ENCODE peak calls at places on chromosomes 16 and 17, in eight cellular contexts. Q is body of pancreas, F is IMR-90, X is pancreas, G is MM.1S, B is aorta, T is neural progenitor cell, S is fibroblast of lung. V is an unnamed sample. For H3K4me1, the result is how much of the 10 kb centered on the place peaks cover.

GRCh38 chr16:10009691-10010090 is 172.5 kb downstream of the GRIN2A start:
- DNase-seq in G (peak), B (no peak), Q (no peak), F (no peak), X (no peak), T (no peak), S (no peak), V (no peak)

GRCh38 chr16:83351846-83352245 is 455.9 kb upstream of the HSBP1 start:
- DNase-seq in B (no peak), X (no peak), Q (no peak), S (peak), G (no peak), T (no peak), F (peak), V (no peak)

GRCh38 chr17:6701719-6702118 is 11.4 kb downstream of the SLC13A5 start:
- DNase-seq in Q (peak), S (no peak), G (no peak), T (peak), F (no peak), X (no peak), B (peak), V (no peak)

GRCh38 chr16:49338867-49339266 is 34.7 kb upstream of the C16orf78 start:
- DNase-seq in S (no peak), B (no peak), G (no peak), X (no peak), Q (no peak), T (no peak), F (no peak), V (no peak)

GRCh38 chr17:65785109-65785508 is 223.7 kb upstream of the AXIN2 start:
- DNase-seq in T (no peak), Q (no peak), B (no peak), X (no peak), S (peak), G (no peak), F (peak), V (no peak)

GRCh38 chr17:50114849-50115357 is 15.1 kb downstream of the SAMD14 start:
- DNase-seq in S (peak), Q (no peak), G (peak), B (no peak), F (peak), X (no peak), T (peak), V (peak)

GRCh38 chr16:47779201-47780016 is 318.3 kb downstream of the PHKB start:
- DNase-seq in F (peak), B (no peak), G (peak), T (no peak), Q (no peak), S (peak), X (no peak), V (peak)

GRCh38 chr16:46787909-46788308 is 39.8 kb upstream of the MYLK3 start:
- DNase-seq in G (no peak), B (no peak), T (no peak), F (no peak), Q (no peak), X (no peak), S (no peak), V (no peak)

GRCh38 chr16:53770641-53771040 is 66.7 kb downstream of the FTO start:
- DNase-seq in G (no peak), X (no peak), S (peak), B (no peak), Q (no peak), T (no peak), F (no peak), V (no peak)

GRCh38 chr16:29900102-29900887 is at the start of gene ASPHD1:
- DNase-seq in B (peak), F (peak), T (peak), X (peak), Q (peak), G (peak), S (peak), V (peak)

GRCh38 chr16:70770291-70770967 is 30.5 kb downstream of the VAC14 start:
- DNase-seq in S (no peak), B (no peak), T (no peak), Q (no peak), X (peak), F (no peak), G (no peak), V (no peak)

GRCh38 chr17:77649717-77650211 is 308.7 kb upstream of the TNRC6C start:
- DNase-seq in S (peak), G (no peak), X (no peak), Q (no peak), T (no peak), F (no peak), B (peak), V (no peak)

GRCh38 chr17:39653662-39654331 is 11.4 kb upstream of the TCAP start:
- DNase-seq in S (no peak), G (peak), T (no peak), F (no peak), B (peak), Q (peak), X (no peak), V (peak)

GRCh38 chr17:38568845-38569510 is 36.8 kb downstream of the SRCIN1 start:
- DNase-seq in B (no peak), X (no peak), T (no peak), F (no peak), G (no peak), S (no peak), Q (no peak), V (peak)

GRCh38 chr16:53232826-53233529 is 178.2 kb downstream of the CHD9 start:
- DNase-seq in T (no peak), F (no peak), X (no peak), S (no peak), B (no peak), G (no peak), Q (no peak), V (no peak)

GRCh38 chr16:22979038-22979437 is 165.1 kb downstream of the HS3ST2 start:
- DNase-seq in F (no peak), B (no peak), X (no peak), Q (no peak), S (no peak), T (no peak), G (no peak), V (no peak)

GRCh38 chr16:8187782-8188372 is 402.4 kb downstream of the TMEM114 start:
- DNase-seq in S (no peak), Q (no peak), F (no peak), T (no peak), B (no peak), G (no peak), X (no peak), V (no peak)

GRCh38 chr17:51427259-51428255 is 167.2 kb downstream of the UTP18 start:
- DNase-seq in T (no peak), S (no peak), Q (no peak), B (no peak), X (no peak), G (no peak), F (no peak), V (peak)

GRCh38 chr17:79750650-79751545 is 20.2 kb downstream of the ENPP7 start:
- DNase-seq in T (no peak), Q (no peak), S (no peak), B (no peak), G (no peak), F (no peak), X (peak), V (no peak)

GRCh38 chr17:80433916-80434666 is 19.1 kb downstream of the ENDOV start:
- DNase-seq in G (no peak), X (no peak), B (no peak), Q (no peak), F (peak), T (no peak), S (no peak), V (no peak)

GRCh38 chr16:49675417-49675816 is 180.5 kb downstream of the ZNF423 start:
- DNase-seq in S (no peak), B (no peak), F (no peak), T (no peak), G (no peak), X (no peak), Q (no peak), V (no peak)

GRCh38 chr17:48636177-48637018 is 10.2 kb upstream of the HOXB9 start:
- DNase-seq in Q (peak), X (peak), S (peak), B (peak), T (peak), F (peak), G (peak), V (peak)

GRCh38 chr16:49464877-49465504 is 91.4 kb downstream of the C16orf78 start:
- DNase-seq in B (no peak), X (no peak), T (peak), Q (no peak), S (no peak), F (no peak), G (peak), V (no peak)

GRCh38 chr16:29705030-29705429 is 26.1 kb downstream of the QPRT start:
- DNase-seq in B (no peak), X (no peak), G (no peak), S (peak), T (no peak), F (no peak), Q (no peak), V (no peak)

GRCh38 chr17:80987941-80988461 is 3.6 kb upstream of the CHMP6 start:
- DNase-seq in T (no peak), S (no peak), B (no peak), F (no peak), Q (peak), G (no peak), X (no peak), V (no peak)

GRCh38 chr17:29758255-29758654 is 135.5 kb upstream of the CORO6 start:
- DNase-seq in G (no peak), B (no peak), T (no peak), Q (no peak), F (no peak), X (no peak), S (no peak), V (no peak)

GRCh38 chr17:67110619-67111018 is 66.3 kb downstream of the CACNG1 start:
- DNase-seq in S (no peak), F (no peak), Q (no peak), X (no peak), T (no peak), B (no peak), G (no peak), V (no peak)

GRCh38 chr17:12789075-12789975 is at the start of gene ARHGAP44:
- DNase-seq in X (peak), Q (peak), F (peak), G (no peak), T (peak), S (peak), B (peak), V (no peak)

GRCh38 chr17:929547-929946 is 50.0 kb downstream of the NXN start:
- DNase-seq in S (no peak), G (no peak), T (no peak), B (no peak), F (no peak), Q (no peak), X (no peak), V (no peak)

GRCh38 chr16:11052080-11052808 is 107.9 kb downstream of the CLEC16A start:
- DNase-seq in B (no peak), S (no peak), T (no peak), F (no peak), X (no peak), Q (no peak), G (no peak), V (peak)

GRCh38 chr17:50659220-50659619 is 24.5 kb downstream of the ABCC3 start:
- DNase-seq in B (peak), G (no peak), F (no peak), T (no peak), S (no peak), X (peak), Q (no peak), V (no peak)

DNA sequence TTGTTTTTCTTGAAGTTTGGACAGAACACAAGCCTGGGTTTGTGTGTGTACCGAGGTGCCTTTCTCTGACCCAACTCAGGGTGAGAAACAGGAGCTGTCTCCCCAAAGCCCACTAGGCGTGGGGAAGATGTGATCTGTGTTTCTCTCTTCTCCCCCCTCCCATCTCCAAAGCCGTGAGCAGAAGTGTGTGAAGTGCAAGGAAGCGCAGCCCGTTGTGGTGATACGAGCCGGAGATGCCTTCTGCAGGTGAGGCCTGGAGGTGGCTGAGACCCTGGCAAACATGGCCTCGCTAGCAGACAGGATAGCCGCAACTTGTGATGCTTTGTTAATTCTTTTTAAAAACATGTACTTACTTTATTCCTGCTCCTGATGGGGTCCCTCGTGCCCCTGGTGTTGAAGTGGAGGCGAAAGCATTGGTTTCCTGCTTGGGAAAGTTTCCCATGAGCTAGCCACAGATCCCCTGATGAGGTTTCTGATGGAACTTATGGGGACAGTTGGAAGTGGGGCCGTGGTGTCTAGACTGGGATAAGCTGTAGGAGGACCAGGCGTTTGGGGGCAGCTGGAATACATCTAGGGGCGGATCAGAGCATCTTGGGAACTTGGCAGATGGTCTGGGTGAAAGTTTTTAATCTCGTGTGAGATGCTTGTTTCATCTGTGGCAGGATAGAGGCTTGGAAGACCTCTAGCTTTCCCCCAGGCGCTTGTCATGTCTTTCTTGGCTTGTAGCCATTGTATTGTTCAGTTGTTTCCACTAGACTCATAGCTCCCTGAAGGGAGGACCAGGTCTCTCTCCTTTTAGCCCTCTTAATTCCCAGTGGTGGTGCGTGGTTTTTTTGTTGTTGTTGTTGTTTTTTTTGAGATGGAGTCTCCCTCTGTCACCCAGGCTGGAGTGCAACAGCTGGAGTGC is 915 bp downstream of the CTU2 start:
- DNase-seq in G (peak), X (no peak), F (no peak), Q (no peak), T (no peak), S (no peak), B (no peak), V (no peak)
- H3K27ac ChIP-seq in G (peak), X (no peak), F (peak), Q (peak), T (no peak), S (peak), B (no peak), V (peak)

GRCh38 chr17:45120558-45120957 is 11.8 kb downstream of the PLCD3 start:
- DNase-seq in F (no peak), G (no peak), Q (no peak), X (no peak), S (no peak), B (no peak), T (no peak), V (peak)
- H3K4me3 ChIP-seq in F (no peak), G (no peak), Q (no peak), X (no peak), S (no peak), B (no peak), T (no peak), V (no peak)

DNA sequence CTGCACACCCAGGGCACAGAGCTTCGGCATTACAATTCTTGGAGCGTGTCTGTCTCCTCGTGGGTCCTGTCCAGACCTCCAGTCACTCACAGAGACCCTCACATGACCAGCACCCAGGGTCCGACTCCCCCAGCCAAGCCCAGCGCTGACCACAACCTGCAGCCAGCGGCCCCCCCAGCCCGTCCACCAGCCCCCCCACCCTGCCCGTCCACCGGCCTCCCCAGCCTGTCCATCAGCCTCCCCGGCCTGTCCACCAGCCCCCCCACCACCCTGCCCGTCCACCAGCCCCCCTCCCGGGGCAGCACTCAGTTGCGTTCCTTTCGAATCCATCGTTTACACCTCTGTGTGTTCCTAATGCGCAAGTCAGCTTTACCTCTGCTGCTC is 5.8 kb downstream of the SECTM1 start:
- DNase-seq in S (no peak), G (no peak), F (no peak), X (no peak), Q (no peak), B (no peak), T (no peak), V (no peak)
- H3K4me1 ChIP-seq in S (under half), G (under half), F (under half), X (under half), Q (under half), B (under half), T (under half), V (under half)

DNA sequence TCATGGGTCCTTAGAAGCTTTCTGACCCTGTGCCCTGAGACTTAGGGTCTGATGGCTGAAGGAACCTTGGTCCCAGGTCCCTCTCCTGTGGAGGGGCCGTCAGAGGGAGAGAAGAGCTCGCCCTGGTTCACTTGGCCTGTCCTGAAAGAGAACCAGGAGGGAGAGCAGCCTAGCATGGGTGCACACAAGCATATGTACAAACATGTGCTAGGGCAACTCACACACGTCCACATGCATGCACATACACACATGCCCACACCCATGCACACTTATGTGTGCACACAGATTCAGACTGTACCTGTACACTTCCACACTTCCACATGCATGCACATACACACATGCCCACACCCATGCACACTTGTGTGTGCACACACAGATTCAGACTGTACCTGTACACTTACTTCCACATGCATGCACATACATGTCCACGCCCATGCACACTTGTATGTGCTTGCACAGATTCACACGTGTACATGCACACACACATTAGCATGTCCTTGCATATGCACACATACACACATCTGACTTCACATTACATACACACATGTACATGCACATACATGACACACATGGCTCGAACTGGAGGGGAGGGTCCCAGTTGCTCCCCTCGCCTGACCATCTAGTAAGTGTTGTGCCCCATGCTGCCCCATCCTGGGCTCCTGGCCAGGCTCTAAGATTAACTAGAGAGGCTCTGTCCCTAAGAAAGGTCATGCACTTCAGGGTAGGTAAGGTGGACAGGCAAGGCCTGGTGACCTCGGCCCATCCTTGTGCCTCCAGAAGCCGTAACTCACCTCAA is 122.0 kb downstream of the METRNL start:
- DNase-seq in Q (no peak), T (no peak), F (no peak), G (no peak), B (peak), S (no peak), X (peak), V (no peak)
- H3K27ac ChIP-seq in Q (no peak), T (no peak), F (no peak), G (peak), B (no peak), S (no peak), X (no peak), V (no peak)

GRCh38 chr17:8314797-8315739 is 5.0 kb downstream of the ARHGEF15 start:
- DNase-seq in Q (peak), X (peak), F (no peak), T (peak), S (no peak), B (no peak), G (no peak), V (no peak)

GRCh38 chr17:8312251-8312650 is 2.2 kb downstream of the ARHGEF15 start:
- DNase-seq in S (no peak), Q (no peak), T (no peak), G (no peak), F (no peak), X (peak), B (no peak), V (no peak)

GRCh38 chr17:8312726-8313600 is 2.9 kb downstream of the ARHGEF15 start:
- DNase-seq in S (no peak), X (peak), F (no peak), B (peak), G (no peak), Q (no peak), T (no peak), V (no peak)

GRCh38 chr17:8311131-8311790 is 1.2 kb downstream of the ARHGEF15 start:
- DNase-seq in B (no peak), X (peak), S (no peak), F (no peak), G (no peak), T (no peak), Q (no peak), V (no peak)

GRCh38 chr17:8310601-8311123 is 621 bp downstream of the ARHGEF15 start:
- DNase-seq in S (no peak), G (no peak), Q (no peak), X (peak), T (no peak), B (no peak), F (no peak), V (no peak)
- H3K4me3 ChIP-seq in S (no peak), G (no peak), Q (no peak), X (no peak), T (no peak), B (no peak), F (no peak), V (no peak)

GRCh38 chr17:17105976-17106375 is 63.7 kb downstream of the MPRIP start:
- DNase-seq in S (no peak), F (no peak), Q (no peak), G (no peak), B (no peak), X (peak), T (no peak), V (no peak)
- H3K4me1 ChIP-seq in S (under half), F (under half), Q (under half), G (under half), B (under half), X (under half), T (under half), V (under half)

DNA sequence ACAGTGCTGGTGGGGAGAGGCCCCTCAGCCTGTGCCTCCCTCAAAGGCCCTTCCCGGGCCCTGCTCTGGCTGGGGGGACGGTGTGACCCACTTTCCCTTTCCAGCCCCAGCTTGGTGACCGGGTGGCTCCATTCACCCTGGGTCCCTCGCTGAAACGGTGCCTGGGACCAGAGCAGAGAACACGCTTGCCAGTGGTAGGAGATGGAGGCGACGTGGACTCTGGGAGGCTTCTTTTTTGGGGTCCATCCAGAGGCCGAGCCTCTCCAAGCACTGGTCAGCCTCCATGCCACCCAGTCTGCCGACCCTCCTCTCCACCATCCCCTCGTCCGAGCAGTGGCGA is 7.7 kb downstream of the CENPX start:
- DNase-seq in T (no peak), F (no peak), G (no peak), S (no peak), Q (no peak), B (no peak), X (no peak), V (no peak)
- H3K27ac ChIP-seq in T (no peak), F (no peak), G (no peak), S (no peak), Q (no peak), B (no peak), X (no peak), V (no peak)

V was measured in CD4-positive, alpha-beta memory T cell.